ENCODE peak calls at places on chromosomes 5 and 9, in seven cellular contexts. K, P, X, V, A, U and R are unnamed samples.

GRCh38 chr9:78592866-78593265 is 295.9 kb downstream of the PSAT1 start:
- DNase-seq in V (no peak), U (peak; percentile 94), P (peak; percentile 81), K (peak; percentile 27), A (no peak), X (no peak), R (no peak)

GRCh38 chr5:27450607-27451006 is 412.2 kb upstream of the CDH9 start:
- DNase-seq in X (no peak), P (peak; percentile 27), U (no peak), K (peak; percentile 20), A (no peak), V (no peak), R (no peak)

GRCh38 chr5:181039471-181039870 is 595 bp upstream of the BTNL9 start:
- DNase-seq in P (no peak), V (no peak), X (no peak), K (no peak), A (no peak), U (no peak), R (no peak)

GRCh38 chr9:121133104-121133816 is 58.5 kb downstream of the CNTRL start:
- DNase-seq in K (no peak), P (no peak), A (peak; percentile 94), V (peak; percentile 34), U (no peak), X (no peak), R (peak; percentile 62)

GRCh38 chr9:75448281-75448680 is 360.0 kb downstream of the OSTF1 start:
- DNase-seq in A (no peak), K (no peak), V (no peak), U (no peak), P (no peak), X (no peak), R (no peak)

GRCh38 chr9:16133032-16133431 is 580.2 kb downstream of the CCDC171 start:
- DNase-seq in U (no peak), V (no peak), P (no peak), A (no peak), X (no peak), K (no peak), R (no peak)

GRCh38 chr9:27440888-27441740 is 83.0 kb upstream of the IFNK start:
- DNase-seq in A (no peak), V (no peak), P (no peak), X (no peak), U (no peak), K (no peak), R (no peak)

GRCh38 chr9:125649826-125650225 is 57.2 kb downstream of the MAPKAP1 start:
- DNase-seq in U (no peak), K (no peak), X (no peak), V (peak; percentile 19), A (no peak), P (peak; percentile 57), R (no peak)

GRCh38 chr9:34204011-34204635 is 25.3 kb downstream of the UBAP1 start:
- DNase-seq in V (peak; percentile 30), A (peak; percentile 52), U (no peak), K (no peak), X (no peak), P (peak; percentile 29), R (no peak)

GRCh38 chr9:107971241-107971640 is 481.7 kb upstream of the KLF4 start:
- DNase-seq in A (no peak), V (no peak), X (no peak), P (no peak), U (no peak), K (peak; percentile 24), R (no peak)

GRCh38 chr9:131237931-131238401 is 38.3 kb downstream of the FAM78A start:
- DNase-seq in A (peak; percentile 94), X (peak; percentile 71), K (peak; percentile 70), P (peak; percentile 70), V (peak; percentile 54), U (peak; percentile 75), R (peak; percentile 69)

GRCh38 chr5:56026863-56027300 is 32.1 kb upstream of the IL6ST start:
- DNase-seq in K (peak; percentile 85), U (peak; percentile 92), P (peak; percentile 93), X (peak; percentile 36), V (peak; percentile 89), A (no peak), R (no peak)

GRCh38 chr5:68287976-68288755 is 72.6 kb downstream of the PIK3R1 start:
- DNase-seq in U (peak; percentile 78), A (peak; percentile 84), X (peak; percentile 13), V (peak; percentile 48), K (peak; percentile 53), P (peak; percentile 69), R (peak; percentile 19)

GRCh38 chr9:101977614-101978210 is 239.3 kb upstream of the GRIN3A start:
- DNase-seq in K (peak; percentile 41), U (peak; percentile 15), X (no peak), A (peak; percentile 23), V (peak; percentile 20), P (peak; percentile 52), R (no peak)

GRCh38 chr5:176574297-176574591 is 25.1 kb downstream of the CDHR2 start:
- DNase-seq in X (no peak), A (no peak), K (no peak), U (no peak), V (no peak), P (no peak), R (no peak)

GRCh38 chr9:89020754-89021153 is 29.5 kb downstream of the S1PR3 start:
- DNase-seq in X (no peak), P (no peak), U (no peak), V (no peak), A (no peak), K (no peak), R (no peak)

GRCh38 chr9:2017209-2017458 is 2.0 kb downstream of the SMARCA2 start:
- DNase-seq in U (peak; percentile 48), X (no peak), P (no peak), K (no peak), V (no peak), A (no peak), R (no peak)

GRCh38 chr9:95570150-95570549 is 53.4 kb upstream of the PTCH1 start:
- DNase-seq in K (peak; percentile 13), P (peak; percentile 46), A (no peak), V (no peak), U (peak; percentile 59), X (no peak), R (no peak)

GRCh38 chr5:163564321-163564924 is 59.0 kb downstream of the MAT2B start:
- DNase-seq in X (peak; percentile 44), V (peak; percentile 56), U (peak; percentile 62), P (peak; percentile 68), A (peak; percentile 66), K (peak; percentile 82), R (peak; percentile 42)

GRCh38 chr5:1069720-1070088 is 42.2 kb downstream of the SLC12A7 start:
- DNase-seq in K (no peak), X (no peak), U (no peak), V (no peak), A (no peak), P (no peak), R (no peak)

GRCh38 chr9:3468407-3469205 is 57.2 kb downstream of the RFX3 start:
- DNase-seq in X (no peak), A (no peak), V (no peak), K (no peak), U (peak; percentile 21), P (no peak), R (no peak)

GRCh38 chr9:110047955-110048472 is 159.9 kb downstream of the C9orf152 start:
- DNase-seq in A (no peak), X (peak; percentile 56), U (no peak), V (no peak), K (no peak), P (no peak), R (no peak)

GRCh38 chr5:1324719-1325190 is 20.1 kb downstream of the CLPTM1L start:
- DNase-seq in X (no peak), A (no peak), P (no peak), V (no peak), U (no peak), K (no peak), R (no peak)

GRCh38 chr9:101462558-101462957 is 27.0 kb upstream of the ALDOB start:
- DNase-seq in A (no peak), P (peak; percentile 78), U (peak; percentile 81), K (peak; percentile 47), X (no peak), V (no peak), R (no peak)

GRCh38 chr9:92714787-92715487 is 45.0 kb upstream of the IPPK start:
- DNase-seq in X (no peak), U (no peak), A (no peak), K (no peak), P (no peak), V (no peak), R (no peak)

GRCh38 chr9:133375116-133375723 is 640 bp downstream of the SURF4 start:
- DNase-seq in V (peak; percentile 72), U (peak; percentile 54), X (no peak), P (peak; percentile 63), A (no peak), K (peak; percentile 44), R (no peak)

GRCh38 chr5:156707750-156708149 is 142.3 kb upstream of the PPP1R2B start:
- DNase-seq in U (no peak), V (no peak), X (no peak), A (no peak), K (no peak), P (no peak), R (no peak)

GRCh38 chr5:176647870-176648466 is 684 bp downstream of the TSPAN17 start:
- DNase-seq in K (peak; percentile 23), X (no peak), A (peak; percentile 16), V (peak; percentile 71), P (peak; percentile 50), U (peak; percentile 44), R (no peak)

GRCh38 chr9:136238342-136238732 is 7.3 kb downstream of the QSOX2 start:
- DNase-seq in U (no peak), P (no peak), A (no peak), V (no peak), X (no peak), K (no peak), R (no peak)

GRCh38 chr9:118281787-118282186 is 577.6 kb downstream of the TLR4 start:
- DNase-seq in U (no peak), X (no peak), K (no peak), A (no peak), V (no peak), P (no peak), R (no peak)

GRCh38 chr9:124467410-124468060 is 17.3 kb downstream of the ADGRD2 start:
- DNase-seq in K (no peak), P (no peak), V (no peak), X (no peak), U (no peak), A (no peak), R (no peak)

GRCh38 chr9:71764438-71764837 is 3.9 kb downstream of the CEMIP2 start:
- DNase-seq in U (no peak), A (no peak), V (no peak), P (no peak), X (no peak), K (no peak), R (no peak)

GRCh38 chr9:4994166-4994890 is 9.3 kb downstream of the JAK2 start:
- DNase-seq in K (no peak), X (no peak), A (no peak), V (no peak), U (no peak), P (no peak), R (no peak)